ENCODE peak calls at places on chromosomes 1 and 21, in five cellular contexts. One of them, this sample, is unnamed.

GRCh38 chr21:39175154-39175553 is 8.1 kb downstream of the PSMG1 start:
- DNase-seq in fibroblast of lung: no peak
- DNase-seq in HEK293T: no peak
- DNase-seq in left cardiac atrium: no peak
- DNase-seq in HTR-8/SVneo: no peak
- DNase-seq in this sample: no peak

GRCh38 chr1:53735261-53735660 is 3.7 kb downstream of the GLIS1 start:
- DNase-seq in fibroblast of lung: peak
- DNase-seq in HEK293T: no peak
- DNase-seq in left cardiac atrium: no peak
- DNase-seq in HTR-8/SVneo: no peak
- DNase-seq in this sample: no peak

GRCh38 chr1:211739671-211740411 is 64.4 kb upstream of the NEK2 start:
- DNase-seq in fibroblast of lung: no peak
- DNase-seq in HEK293T: no peak
- DNase-seq in left cardiac atrium: no peak
- DNase-seq in HTR-8/SVneo: no peak
- DNase-seq in this sample: no peak

GRCh38 chr1:116033322-116033721 is 57.0 kb downstream of the SLC22A15 start:
- DNase-seq in fibroblast of lung: no peak
- DNase-seq in HEK293T: no peak
- DNase-seq in left cardiac atrium: no peak
- DNase-seq in HTR-8/SVneo: no peak
- DNase-seq in this sample: no peak

GRCh38 chr1:15942661-15943514 is 33.0 kb downstream of the ZBTB17 start:
- DNase-seq in fibroblast of lung: no peak
- DNase-seq in HEK293T: no peak
- DNase-seq in left cardiac atrium: no peak
- DNase-seq in HTR-8/SVneo: no peak
- DNase-seq in this sample: no peak

GRCh38 chr1:23163395-23163794 is 5.3 kb downstream of the LUZP1 start:
- DNase-seq in fibroblast of lung: no peak
- DNase-seq in HEK293T: no peak
- DNase-seq in left cardiac atrium: no peak
- DNase-seq in HTR-8/SVneo: no peak
- DNase-seq in this sample: no peak

GRCh38 chr1:219538886-219539285 is 74.0 kb downstream of the ZC3H11B start:
- DNase-seq in fibroblast of lung: no peak
- DNase-seq in HEK293T: no peak
- DNase-seq in left cardiac atrium: no peak
- DNase-seq in HTR-8/SVneo: no peak
- DNase-seq in this sample: no peak

GRCh38 chr1:156432109-156433018 is 63.4 kb downstream of the RHBG start:
- DNase-seq in fibroblast of lung: no peak
- DNase-seq in HEK293T: no peak
- DNase-seq in left cardiac atrium: no peak
- DNase-seq in HTR-8/SVneo: no peak
- DNase-seq in this sample: no peak

GRCh38 chr1:216566809-216567208 is 143.6 kb upstream of the USH2A start:
- DNase-seq in fibroblast of lung: peak
- DNase-seq in HEK293T: peak
- DNase-seq in left cardiac atrium: no peak
- DNase-seq in HTR-8/SVneo: peak
- DNase-seq in this sample: peak

GRCh38 chr1:67367370-67368345 is 60.0 kb downstream of the IL12RB2 start:
- DNase-seq in fibroblast of lung: peak
- DNase-seq in HEK293T: peak
- DNase-seq in left cardiac atrium: peak
- DNase-seq in HTR-8/SVneo: no peak
- DNase-seq in this sample: peak

GRCh38 chr21:41075668-41076463 is 92.1 kb upstream of the BACE2 start:
- DNase-seq in fibroblast of lung: no peak
- DNase-seq in HEK293T: no peak
- DNase-seq in left cardiac atrium: no peak
- DNase-seq in HTR-8/SVneo: no peak
- DNase-seq in this sample: no peak

GRCh38 chr1:195899762-195900352 is 708.4 kb downstream of the KCNT2 start:
- DNase-seq in fibroblast of lung: peak
- DNase-seq in HEK293T: no peak
- DNase-seq in left cardiac atrium: no peak
- DNase-seq in HTR-8/SVneo: peak
- DNase-seq in this sample: peak

GRCh38 chr1:245863566-245864184 is 643.4 kb downstream of the SMYD3 start:
- DNase-seq in fibroblast of lung: peak
- DNase-seq in HEK293T: no peak
- DNase-seq in left cardiac atrium: no peak
- DNase-seq in HTR-8/SVneo: no peak
- DNase-seq in this sample: no peak

GRCh38 chr1:228181105-228181504 is 15.5 kb downstream of the IBA57 start:
- DNase-seq in fibroblast of lung: no peak
- DNase-seq in HEK293T: no peak
- DNase-seq in left cardiac atrium: no peak
- DNase-seq in HTR-8/SVneo: no peak
- DNase-seq in this sample: no peak

GRCh38 chr1:183450086-183450485 is 22.2 kb upstream of the SMG7 start:
- DNase-seq in fibroblast of lung: peak
- DNase-seq in HEK293T: no peak
- DNase-seq in left cardiac atrium: no peak
- DNase-seq in HTR-8/SVneo: no peak
- DNase-seq in this sample: no peak

GRCh38 chr1:27658951-27659496 is 13.0 kb downstream of the IFI6 start:
- DNase-seq in fibroblast of lung: peak
- DNase-seq in HEK293T: no peak
- DNase-seq in left cardiac atrium: no peak
- DNase-seq in HTR-8/SVneo: peak
- DNase-seq in this sample: peak

GRCh38 chr1:32900956-32901822 is at the start of gene TMEM54:
- DNase-seq in fibroblast of lung: peak
- DNase-seq in HEK293T: peak
- DNase-seq in left cardiac atrium: peak
- DNase-seq in HTR-8/SVneo: no peak
- DNase-seq in this sample: peak

GRCh38 chr1:107935396-107936064 is 29.4 kb downstream of the VAV3 start:
- DNase-seq in fibroblast of lung: no peak
- DNase-seq in HEK293T: no peak
- DNase-seq in left cardiac atrium: no peak
- DNase-seq in HTR-8/SVneo: no peak
- DNase-seq in this sample: no peak

GRCh38 chr1:207067695-207068094 is 14.6 kb downstream of the PFKFB2 start:
- DNase-seq in fibroblast of lung: no peak
- DNase-seq in HEK293T: no peak
- DNase-seq in left cardiac atrium: no peak
- DNase-seq in HTR-8/SVneo: no peak
- DNase-seq in this sample: no peak

GRCh38 chr1:212664409-212665199 is 35.0 kb downstream of the BATF3 start:
- DNase-seq in fibroblast of lung: no peak
- DNase-seq in HEK293T: no peak
- DNase-seq in left cardiac atrium: no peak
- DNase-seq in HTR-8/SVneo: no peak
- DNase-seq in this sample: no peak

GRCh38 chr1:107135466-107135865 is 5.4 kb upstream of the NTNG1 start:
- DNase-seq in fibroblast of lung: peak
- DNase-seq in HEK293T: peak
- DNase-seq in left cardiac atrium: no peak
- DNase-seq in HTR-8/SVneo: no peak
- DNase-seq in this sample: peak

GRCh38 chr1:118122234-118123004 is 62.6 kb downstream of the SPAG17 start:
- DNase-seq in fibroblast of lung: no peak
- DNase-seq in HEK293T: no peak
- DNase-seq in left cardiac atrium: no peak
- DNase-seq in HTR-8/SVneo: no peak
- DNase-seq in this sample: no peak

GRCh38 chr21:44761011-44761729 is 40.5 kb downstream of the UBE2G2 start:
- DNase-seq in fibroblast of lung: no peak
- DNase-seq in HEK293T: peak
- DNase-seq in left cardiac atrium: no peak
- DNase-seq in HTR-8/SVneo: no peak
- DNase-seq in this sample: no peak

GRCh38 chr21:43266534-43266933 is 97.7 kb downstream of the CRYAA start:
- DNase-seq in fibroblast of lung: no peak
- DNase-seq in HEK293T: no peak
- DNase-seq in left cardiac atrium: peak
- DNase-seq in HTR-8/SVneo: no peak
- DNase-seq in this sample: no peak

GRCh38 chr1:203858975-203859374 is 2.4 kb upstream of the SNRPE start:
- DNase-seq in fibroblast of lung: no peak
- DNase-seq in HEK293T: no peak
- DNase-seq in left cardiac atrium: no peak
- DNase-seq in HTR-8/SVneo: no peak
- DNase-seq in this sample: no peak

GRCh38 chr1:69492286-69492685 is 75.4 kb upstream of the LRRC7 start:
- DNase-seq in fibroblast of lung: peak
- DNase-seq in HEK293T: no peak
- DNase-seq in left cardiac atrium: no peak
- DNase-seq in HTR-8/SVneo: peak
- DNase-seq in this sample: no peak

GRCh38 chr1:173669491-173669941 is at the start of gene ANKRD45:
- DNase-seq in fibroblast of lung: peak
- DNase-seq in HEK293T: no peak
- DNase-seq in left cardiac atrium: peak
- DNase-seq in HTR-8/SVneo: peak
- DNase-seq in this sample: peak

GRCh38 chr1:40687059-40687458 is 4.4 kb upstream of the NFYC start:
- DNase-seq in fibroblast of lung: no peak
- DNase-seq in HEK293T: no peak
- DNase-seq in left cardiac atrium: no peak
- DNase-seq in HTR-8/SVneo: no peak
- DNase-seq in this sample: no peak

This sample was measured in AG08396.